ENCODE peak calls at places on chromosomes 5 and 9, in seven cellular contexts. One of them, this sample, is unnamed.
A peak's percentile ranks its signal among the peaks of the same experiment; 100 is the strongest.

GRCh38 chr9:108707120-108707519 is 148.7 kb downstream of the ACTL7B start:
- DNase-seq in GM12878: no peak
- DNase-seq in heart right ventricle: no peak
- DNase-seq in psoas muscle: no peak
- DNase-seq in colonic mucosa: no peak
- DNase-seq in kidney: no peak
- DNase-seq in A549: no peak
- DNase-seq in this sample: no peak

GRCh38 chr9:86713456-86713855 is 233.8 kb downstream of the GAS1 start:
- DNase-seq in GM12878: no peak
- DNase-seq in heart right ventricle: no peak
- DNase-seq in psoas muscle: no peak
- DNase-seq in colonic mucosa: no peak
- DNase-seq in kidney: no peak
- DNase-seq in A549: no peak
- DNase-seq in this sample: no peak

GRCh38 chr9:3863686-3864085 is 337.9 kb upstream of the RFX3 start:
- DNase-seq in GM12878: no peak
- DNase-seq in heart right ventricle: no peak
- DNase-seq in psoas muscle: no peak
- DNase-seq in colonic mucosa: no peak
- DNase-seq in kidney: no peak
- DNase-seq in A549: no peak
- DNase-seq in this sample: no peak

GRCh38 chr5:172133359-172134029 is 54.5 kb downstream of the STK10 start:
- DNase-seq in GM12878: no peak
- DNase-seq in heart right ventricle: no peak
- DNase-seq in psoas muscle: peak; percentile 39
- DNase-seq in colonic mucosa: no peak
- DNase-seq in kidney: no peak
- DNase-seq in A549: no peak
- DNase-seq in this sample: peak; percentile 75

GRCh38 chr5:143315929-143316328 is 87.6 kb downstream of the NR3C1 start:
- DNase-seq in GM12878: no peak
- DNase-seq in heart right ventricle: no peak
- DNase-seq in psoas muscle: no peak
- DNase-seq in colonic mucosa: no peak
- DNase-seq in kidney: no peak
- DNase-seq in A549: no peak
- DNase-seq in this sample: no peak

GRCh38 chr9:99085949-99086948 is 18.7 kb upstream of the TGFBR1 start:
- DNase-seq in GM12878: no peak
- DNase-seq in heart right ventricle: no peak
- DNase-seq in psoas muscle: peak; percentile 35
- DNase-seq in colonic mucosa: no peak
- DNase-seq in kidney: no peak
- DNase-seq in A549: no peak
- DNase-seq in this sample: no peak

GRCh38 chr5:2703041-2703440 is 48.4 kb downstream of the IRX2 start:
- DNase-seq in GM12878: no peak
- DNase-seq in heart right ventricle: no peak
- DNase-seq in psoas muscle: no peak
- DNase-seq in colonic mucosa: no peak
- DNase-seq in kidney: no peak
- DNase-seq in A549: no peak
- DNase-seq in this sample: no peak

GRCh38 chr5:164504141-164504772 is 998.8 kb downstream of the MAT2B start:
- DNase-seq in GM12878: peak; percentile 5
- DNase-seq in heart right ventricle: no peak
- DNase-seq in psoas muscle: no peak
- DNase-seq in colonic mucosa: peak; percentile 37
- DNase-seq in kidney: no peak
- DNase-seq in A549: peak; percentile 8
- DNase-seq in this sample: peak; percentile 41

GRCh38 chr5:135720191-135720590 is 114.3 kb upstream of the SLC25A48 start:
- DNase-seq in GM12878: no peak
- DNase-seq in heart right ventricle: no peak
- DNase-seq in psoas muscle: no peak
- DNase-seq in colonic mucosa: no peak
- DNase-seq in kidney: no peak
- DNase-seq in A549: no peak
- DNase-seq in this sample: no peak

GRCh38 chr9:93479726-93480125 is 26.3 kb upstream of the FAM120AOS start:
- DNase-seq in GM12878: no peak
- DNase-seq in heart right ventricle: no peak
- DNase-seq in psoas muscle: no peak
- DNase-seq in colonic mucosa: no peak
- DNase-seq in kidney: no peak
- DNase-seq in A549: no peak
- DNase-seq in this sample: no peak

GRCh38 chr5:51468196-51468595 is 84.9 kb downstream of the ISL1 start:
- DNase-seq in GM12878: no peak
- DNase-seq in heart right ventricle: no peak
- DNase-seq in psoas muscle: no peak
- DNase-seq in colonic mucosa: no peak
- DNase-seq in kidney: no peak
- DNase-seq in A549: no peak
- DNase-seq in this sample: no peak

GRCh38 chr5:378301-378891 is 56.9 kb downstream of the AHRR start:
- DNase-seq in GM12878: no peak
- DNase-seq in heart right ventricle: no peak
- DNase-seq in psoas muscle: no peak
- DNase-seq in colonic mucosa: peak; percentile 2
- DNase-seq in kidney: peak; percentile 26
- DNase-seq in A549: no peak
- DNase-seq in this sample: peak; percentile 4
- H3K27ac ChIP-seq in GM12878: peak overlapping the region; percentile 72
- H3K27ac ChIP-seq in heart right ventricle: no peak overlapping the region
- H3K27ac ChIP-seq in psoas muscle: no peak overlapping the region
- H3K27ac ChIP-seq in colonic mucosa: no peak overlapping the region
- H3K27ac ChIP-seq in kidney: no peak overlapping the region
- H3K27ac ChIP-seq in A549: no peak overlapping the region
- H3K27ac ChIP-seq in this sample: no peak overlapping the region

GRCh38 chr9:137294684-137295312 is 7.3 kb downstream of the NRARP start:
- DNase-seq in GM12878: no peak
- DNase-seq in heart right ventricle: peak; percentile 24
- DNase-seq in psoas muscle: no peak
- DNase-seq in colonic mucosa: peak; percentile 28
- DNase-seq in kidney: peak; percentile 76
- DNase-seq in A549: no peak
- DNase-seq in this sample: no peak
- H3K4me3 ChIP-seq in GM12878: peak overlapping the region; percentile 36
- H3K4me3 ChIP-seq in heart right ventricle: peak overlapping the region; percentile 38
- H3K4me3 ChIP-seq in psoas muscle: peak overlapping the region; percentile 59
- H3K4me3 ChIP-seq in colonic mucosa: peak overlapping the region; percentile 41
- H3K4me3 ChIP-seq in kidney: peak overlapping the region; percentile 30
- H3K4me3 ChIP-seq in A549: peak overlapping the region; percentile 88
- H3K4me3 ChIP-seq in this sample: peak overlapping the region; percentile 60

DNA sequence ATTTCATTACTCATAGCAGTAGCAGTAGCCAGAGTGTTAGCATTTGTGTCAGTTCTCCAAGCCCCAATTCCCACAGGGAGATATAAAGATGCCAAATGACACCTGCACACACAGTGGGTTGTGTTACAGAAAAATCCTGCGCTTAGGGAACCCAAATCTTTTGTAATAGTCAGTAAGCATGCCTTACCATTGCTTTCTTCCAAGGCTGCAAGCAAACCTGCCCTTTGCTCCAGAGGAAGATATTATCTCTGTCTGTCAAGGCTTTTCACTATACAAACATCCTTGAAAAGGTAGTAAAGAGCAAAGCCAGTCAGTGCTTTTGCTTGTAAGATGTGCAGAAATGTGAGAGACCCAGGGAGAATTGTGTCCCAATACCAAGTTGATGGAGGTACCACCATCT is 2.9 kb downstream of the ANKDD1B start:
- DNase-seq in GM12878: no peak
- DNase-seq in heart right ventricle: no peak
- DNase-seq in psoas muscle: no peak
- DNase-seq in colonic mucosa: no peak
- DNase-seq in kidney: no peak
- DNase-seq in A549: no peak
- DNase-seq in this sample: no peak
- H3K4me1 ChIP-seq in GM12878: no peaks in the 10 kb centered on the region
- H3K4me1 ChIP-seq in heart right ventricle: no peaks in the 10 kb centered on the region
- H3K4me1 ChIP-seq in psoas muscle: peaks cover 7% of the 10 kb centered on the region
- H3K4me1 ChIP-seq in colonic mucosa: peaks cover 10% of the 10 kb centered on the region
- H3K4me1 ChIP-seq in kidney: no peaks in the 10 kb centered on the region
- H3K4me1 ChIP-seq in A549: peaks cover 12% of the 10 kb centered on the region
- H3K4me1 ChIP-seq in this sample: peaks cover 5% of the 10 kb centered on the region

GRCh38 chr5:57841671-57842375 is 359.2 kb upstream of the ACTBL2 start:
- DNase-seq in GM12878: no peak
- DNase-seq in heart right ventricle: no peak
- DNase-seq in psoas muscle: no peak
- DNase-seq in colonic mucosa: no peak
- DNase-seq in kidney: no peak
- DNase-seq in A549: peak; percentile 71
- DNase-seq in this sample: peak; percentile 27

GRCh38 chr5:57843016-57843402 is 360.4 kb upstream of the ACTBL2 start:
- DNase-seq in GM12878: no peak
- DNase-seq in heart right ventricle: no peak
- DNase-seq in psoas muscle: no peak
- DNase-seq in colonic mucosa: no peak
- DNase-seq in kidney: no peak
- DNase-seq in A549: no peak
- DNase-seq in this sample: no peak

GRCh38 chr5:57844410-57844809 is 361.8 kb upstream of the ACTBL2 start:
- DNase-seq in GM12878: no peak
- DNase-seq in heart right ventricle: peak; percentile 41
- DNase-seq in psoas muscle: peak; percentile 16
- DNase-seq in colonic mucosa: no peak
- DNase-seq in kidney: no peak
- DNase-seq in A549: no peak
- DNase-seq in this sample: peak; percentile 35

GRCh38 chr5:57845025-57845424 is 362.4 kb upstream of the ACTBL2 start:
- DNase-seq in GM12878: no peak
- DNase-seq in heart right ventricle: no peak
- DNase-seq in psoas muscle: no peak
- DNase-seq in colonic mucosa: no peak
- DNase-seq in kidney: no peak
- DNase-seq in A549: no peak
- DNase-seq in this sample: no peak

DNA sequence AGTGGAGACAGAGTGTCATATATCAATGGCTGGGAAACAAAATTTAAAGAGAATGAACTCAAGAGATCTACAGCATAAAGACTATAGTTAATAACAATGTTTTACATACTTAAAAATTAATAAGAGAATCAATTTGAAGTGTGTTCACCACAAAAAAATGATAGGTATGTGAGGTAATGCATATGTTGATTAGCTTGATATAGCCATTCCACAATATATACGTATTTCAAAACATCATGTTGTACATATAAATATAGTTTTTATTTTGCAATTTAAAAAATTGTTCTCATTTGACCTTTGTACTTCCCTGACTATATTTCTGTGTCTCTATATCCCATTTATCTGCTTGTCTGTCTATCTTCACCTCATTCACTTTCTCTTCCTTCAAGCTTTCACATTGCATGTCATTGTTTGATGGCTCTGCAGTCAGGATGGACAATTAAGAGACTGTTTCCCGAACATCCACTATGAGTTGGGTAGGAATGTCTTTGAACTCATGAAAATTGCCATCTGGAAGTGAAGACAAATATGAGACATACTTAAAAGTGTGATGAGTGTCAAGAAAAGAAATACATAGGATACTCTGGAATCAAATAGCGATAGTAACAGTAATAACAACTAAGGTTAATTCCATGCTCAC is 359.9 kb upstream of the ACTBL2 start:
- DNase-seq in GM12878: no peak
- DNase-seq in heart right ventricle: no peak
- DNase-seq in psoas muscle: no peak
- DNase-seq in colonic mucosa: no peak
- DNase-seq in kidney: no peak
- DNase-seq in A549: no peak
- DNase-seq in this sample: no peak
- H3K27ac ChIP-seq in GM12878: no peak overlapping the region
- H3K27ac ChIP-seq in heart right ventricle: no peak overlapping the region
- H3K27ac ChIP-seq in psoas muscle: no peak overlapping the region
- H3K27ac ChIP-seq in colonic mucosa: no peak overlapping the region
- H3K27ac ChIP-seq in kidney: no peak overlapping the region
- H3K27ac ChIP-seq in A549: peak overlapping the region; percentile 84
- H3K27ac ChIP-seq in this sample: no peak overlapping the region

DNA sequence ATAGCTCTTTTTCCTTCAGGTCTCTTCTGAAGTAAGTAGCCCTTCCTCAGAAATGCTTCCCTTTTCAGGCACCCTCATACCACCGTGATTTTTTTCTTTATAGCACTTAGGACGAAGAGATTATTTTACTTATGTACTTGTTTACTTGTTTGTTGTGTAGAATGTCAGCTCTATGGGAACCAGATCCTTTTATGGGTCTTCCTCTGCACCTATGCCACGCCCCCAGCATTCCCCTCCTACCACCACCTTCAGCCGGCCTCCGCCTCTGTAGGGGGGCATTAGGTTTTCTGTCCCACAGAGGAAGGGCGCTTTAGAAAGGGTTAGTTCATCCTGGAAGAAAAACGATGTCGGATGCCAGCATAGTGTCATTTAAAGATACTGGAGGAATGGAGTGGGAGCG is 1.8 kb downstream of the CDKN2B-AS1 start:
- DNase-seq in GM12878: no peak
- DNase-seq in heart right ventricle: no peak
- DNase-seq in psoas muscle: no peak
- DNase-seq in colonic mucosa: no peak
- DNase-seq in kidney: peak; percentile 34
- DNase-seq in A549: no peak
- DNase-seq in this sample: no peak
- H3K4me3 ChIP-seq in GM12878: peak overlapping the region; percentile 89
- H3K4me3 ChIP-seq in heart right ventricle: no peak overlapping the region
- H3K4me3 ChIP-seq in psoas muscle: no peak overlapping the region
- H3K4me3 ChIP-seq in colonic mucosa: no peak overlapping the region
- H3K4me3 ChIP-seq in kidney: no peak overlapping the region
- H3K4me3 ChIP-seq in A549: no peak overlapping the region
- H3K4me3 ChIP-seq in this sample: no peak overlapping the region

DNA sequence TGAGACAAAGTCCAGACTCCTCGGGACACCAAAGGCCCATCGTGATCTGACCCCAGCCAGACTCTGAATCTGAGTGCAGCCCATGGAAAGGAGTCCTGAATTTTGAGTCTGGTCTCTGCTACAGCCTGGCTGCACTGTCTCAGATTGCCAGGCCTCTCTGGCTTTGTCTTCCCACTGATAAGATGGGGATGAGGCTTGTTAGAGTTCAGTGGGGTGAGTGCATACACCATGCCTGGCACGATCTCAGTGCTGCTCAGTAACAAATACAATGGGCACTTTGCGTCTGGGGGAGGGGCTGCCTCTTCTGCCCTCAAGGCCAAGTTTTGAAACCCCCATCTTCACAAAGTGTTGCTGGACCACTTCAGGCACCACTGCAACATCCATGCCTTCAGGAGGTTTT is 49.0 kb downstream of the PPARGC1B start:
- DNase-seq in GM12878: no peak
- DNase-seq in heart right ventricle: no peak
- DNase-seq in psoas muscle: no peak
- DNase-seq in colonic mucosa: no peak
- DNase-seq in kidney: no peak
- DNase-seq in A549: no peak
- DNase-seq in this sample: no peak
- H3K4me1 ChIP-seq in GM12878: peaks cover 69% of the 10 kb centered on the region
- H3K4me1 ChIP-seq in heart right ventricle: peaks cover 31% of the 10 kb centered on the region
- H3K4me1 ChIP-seq in psoas muscle: peaks cover 61% of the 10 kb centered on the region
- H3K4me1 ChIP-seq in colonic mucosa: peaks cover 55% of the 10 kb centered on the region
- H3K4me1 ChIP-seq in kidney: peaks cover 11% of the 10 kb centered on the region
- H3K4me1 ChIP-seq in A549: peaks cover 13% of the 10 kb centered on the region
- H3K4me1 ChIP-seq in this sample: peaks cover 13% of the 10 kb centered on the region